ENCODE peak calls at places on chromosomes 2 and 18, in five cellular contexts. Q is CD4-positive, alpha-beta T cell; W is coronary artery; B is prostate gland; M is ovary. N is an unnamed sample.

GRCh38 chr2:61368687-61369665 is 101.9 kb downstream of the USP34 start:
- DNase-seq in Q (no peak), W (no peak), B (no peak), M (no peak), N (no peak)

GRCh38 chr2:72157871-72158771 is 10.5 kb upstream of the CYP26B1 start:
- DNase-seq in Q (no peak), W (no peak), B (no peak), M (no peak), N (no peak)

GRCh38 chr18:62682396-62682795 is 32.9 kb upstream of the PHLPP1 start:
- DNase-seq in Q (no peak), W (no peak), B (no peak), M (no peak), N (no peak)

GRCh38 chr2:233443511-233444183 is 89.4 kb downstream of the DGKD start:
- DNase-seq in Q (peak), W (peak), B (peak), M (peak), N (peak)

GRCh38 chr2:84115458-84115857 is 343.6 kb downstream of the SUCLG1 start:
- DNase-seq in Q (no peak), W (no peak), B (no peak), M (no peak), N (no peak)

GRCh38 chr18:59502899-59503245 is 143.8 kb upstream of the LMAN1 start:
- DNase-seq in Q (no peak), W (no peak), B (no peak), M (no peak), N (no peak)

GRCh38 chr2:213151437-213152064 is at the start of gene IKZF2:
- DNase-seq in Q (peak), W (peak), B (peak), M (peak), N (peak)

GRCh38 chr2:152432206-152432653 is 97.3 kb downstream of the FMNL2 start:
- DNase-seq in Q (no peak), W (no peak), B (no peak), M (no peak), N (no peak)

GRCh38 chr18:59876310-59876626 is 23.5 kb upstream of the PMAIP1 start:
- DNase-seq in Q (no peak), W (no peak), B (no peak), M (no peak), N (no peak)

GRCh38 chr2:96427917-96428316 is 77.2 kb downstream of the NEURL3 start:
- DNase-seq in Q (no peak), W (no peak), B (no peak), M (no peak), N (no peak)

GRCh38 chr18:27599202-27599829 is 414.2 kb upstream of the CHST9 start:
- DNase-seq in Q (no peak), W (no peak), B (peak), M (peak), N (no peak)

GRCh38 chr2:46029332-46029811 is 267.8 kb upstream of the EPAS1 start:
- DNase-seq in Q (no peak), W (no peak), B (no peak), M (no peak), N (peak)

GRCh38 chr2:75130171-75130570 is 69.1 kb downstream of the TACR1 start:
- DNase-seq in Q (no peak), W (no peak), B (no peak), M (no peak), N (no peak)

GRCh38 chr18:21740474-21740723 is 193 bp upstream of the MIB1 start:
- DNase-seq in Q (no peak), W (peak), B (peak), M (no peak), N (no peak)

GRCh38 chr2:127118467-127118866 is 11.5 kb upstream of the BIN1 start:
- DNase-seq in Q (no peak), W (no peak), B (no peak), M (no peak), N (no peak)

GRCh38 chr2:173239644-173240043 is 115.0 kb upstream of the CDCA7 start:
- DNase-seq in Q (no peak), W (no peak), B (no peak), M (no peak), N (no peak)

GRCh38 chr18:77164762-77165485 is 32.3 kb upstream of the MBP start:
- DNase-seq in Q (no peak), W (no peak), B (no peak), M (no peak), N (no peak)

GRCh38 chr18:48670751-48671560 is 132.1 kb downstream of the CTIF start:
- DNase-seq in Q (no peak), W (no peak), B (no peak), M (peak), N (no peak)

GRCh38 chr2:24886114-24886501 is 33.9 kb downstream of the ADCY3 start:
- DNase-seq in Q (no peak), W (no peak), B (no peak), M (no peak), N (no peak)
- H3K27ac ChIP-seq in Q (no peak), W (no peak), B (peak), M (no peak), N (peak)

GRCh38 chr2:117921520-117921919 is 92.3 kb downstream of the CCDC93 start:
- DNase-seq in Q (no peak), W (no peak), B (no peak), M (no peak), N (no peak)

GRCh38 chr2:117918608-117919007 is 95.3 kb downstream of the CCDC93 start:
- DNase-seq in Q (no peak), W (no peak), B (no peak), M (no peak), N (no peak)

GRCh38 chr2:117917223-117917917 is 96.5 kb downstream of the CCDC93 start:
- DNase-seq in Q (no peak), W (no peak), B (no peak), M (no peak), N (no peak)
- TF ChIP-seq CTCF in Q (no peak), W (no peak), B (no peak), M (no peak), N (peak)

GRCh38 chr2:26536371-26537068 is 58.6 kb upstream of the OTOF start:
- DNase-seq in Q (no peak), W (no peak), B (no peak), M (no peak), N (no peak)
- H3K27ac ChIP-seq in Q (no peak), W (no peak), B (no peak), M (no peak), N (no peak)

GRCh38 chr2:241048949-241049343 is 50.5 kb downstream of the SNED1 start:
- DNase-seq in Q (no peak), W (no peak), B (no peak), M (peak), N (no peak)
- TF ChIP-seq CTCF in Q (no peak), W (no peak), B (no peak), M (no peak), N (no peak)

DNA sequence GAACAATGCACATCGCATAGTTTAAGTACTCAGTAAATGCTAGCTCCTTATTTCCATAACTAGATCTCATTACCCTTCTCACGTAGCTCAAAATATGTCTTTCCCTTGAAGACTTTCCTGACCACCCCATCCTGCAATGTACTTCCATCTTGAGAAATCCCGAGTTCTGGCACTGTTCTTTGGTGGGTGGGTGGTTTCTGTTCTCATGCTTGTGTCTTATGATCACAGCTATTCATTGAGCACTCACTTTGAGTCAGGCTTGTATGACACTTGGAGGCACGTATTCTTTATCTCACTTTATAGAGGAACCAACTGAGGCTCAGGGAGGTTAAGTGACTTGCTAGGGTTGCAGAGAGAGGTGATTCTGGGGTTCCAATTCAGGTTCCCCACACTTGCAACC is 9.0 kb upstream of the CLIP4 start:
- DNase-seq in Q (no peak), W (no peak), B (no peak), M (no peak), N (no peak)
- H3K27ac ChIP-seq in Q (no peak), W (no peak), B (no peak), M (no peak), N (no peak)

GRCh38 chr2:16774091-16774490 is 108.5 kb upstream of the CYRIA start:
- DNase-seq in Q (no peak), W (no peak), B (no peak), M (no peak), N (no peak)

GRCh38 chr2:16777123-16777872 is 111.7 kb upstream of the CYRIA start:
- DNase-seq in Q (no peak), W (no peak), B (no peak), M (no peak), N (no peak)

GRCh38 chr2:16773080-16773713 is 107.6 kb upstream of the CYRIA start:
- DNase-seq in Q (no peak), W (no peak), B (peak), M (no peak), N (peak)

DNA sequence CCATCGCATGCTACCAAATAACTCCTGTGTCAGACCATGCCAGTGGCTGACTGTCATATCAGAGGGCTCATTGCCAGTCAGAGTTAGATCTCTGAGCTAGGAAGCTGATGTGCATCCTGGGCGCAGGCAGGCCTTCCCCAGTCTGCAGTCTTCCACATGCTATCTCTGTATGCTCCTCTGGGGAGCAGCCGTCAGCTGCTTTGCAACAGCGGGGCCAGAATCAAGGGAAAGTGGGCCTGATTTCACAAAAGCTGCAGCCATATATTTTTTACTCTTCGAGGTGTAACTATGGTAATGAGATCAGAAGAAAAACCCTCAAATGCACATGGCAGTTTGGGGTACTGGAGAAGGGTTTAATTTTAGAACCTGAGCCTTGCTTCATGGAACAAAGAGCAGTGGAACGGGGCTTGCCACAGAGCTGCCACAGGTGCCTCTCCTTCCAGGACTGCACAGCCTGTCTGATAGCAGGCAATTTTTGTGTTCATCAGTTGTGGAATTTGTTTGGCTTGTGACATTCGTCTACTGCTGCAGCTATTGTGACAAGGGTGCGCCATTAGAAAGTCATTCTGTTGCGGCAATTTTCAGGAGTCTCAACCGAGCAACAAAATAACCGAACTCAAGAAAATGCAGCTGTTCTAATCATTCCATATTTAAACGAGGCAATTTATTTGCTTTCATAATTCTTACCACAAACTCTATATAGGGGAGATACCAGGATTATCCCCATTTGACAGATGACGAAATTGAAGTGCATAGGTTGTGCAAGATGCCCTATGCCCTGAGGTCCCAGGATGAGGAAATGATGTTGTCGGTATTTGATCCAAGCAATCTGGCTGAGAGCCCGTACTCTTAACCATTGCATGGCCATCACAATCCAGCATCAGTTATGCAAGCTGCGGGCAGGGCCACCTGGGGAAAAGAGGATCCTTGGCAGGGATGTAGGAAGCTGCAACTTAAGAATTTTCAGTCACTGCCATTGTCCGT is 109.6 kb upstream of the CYRIA start:
- DNase-seq in Q (no peak), W (no peak), B (no peak), M (no peak), N (no peak)
- TF ChIP-seq CTCF in Q (no peak), W (no peak), B (no peak), M (no peak), N (no peak)

DNA sequence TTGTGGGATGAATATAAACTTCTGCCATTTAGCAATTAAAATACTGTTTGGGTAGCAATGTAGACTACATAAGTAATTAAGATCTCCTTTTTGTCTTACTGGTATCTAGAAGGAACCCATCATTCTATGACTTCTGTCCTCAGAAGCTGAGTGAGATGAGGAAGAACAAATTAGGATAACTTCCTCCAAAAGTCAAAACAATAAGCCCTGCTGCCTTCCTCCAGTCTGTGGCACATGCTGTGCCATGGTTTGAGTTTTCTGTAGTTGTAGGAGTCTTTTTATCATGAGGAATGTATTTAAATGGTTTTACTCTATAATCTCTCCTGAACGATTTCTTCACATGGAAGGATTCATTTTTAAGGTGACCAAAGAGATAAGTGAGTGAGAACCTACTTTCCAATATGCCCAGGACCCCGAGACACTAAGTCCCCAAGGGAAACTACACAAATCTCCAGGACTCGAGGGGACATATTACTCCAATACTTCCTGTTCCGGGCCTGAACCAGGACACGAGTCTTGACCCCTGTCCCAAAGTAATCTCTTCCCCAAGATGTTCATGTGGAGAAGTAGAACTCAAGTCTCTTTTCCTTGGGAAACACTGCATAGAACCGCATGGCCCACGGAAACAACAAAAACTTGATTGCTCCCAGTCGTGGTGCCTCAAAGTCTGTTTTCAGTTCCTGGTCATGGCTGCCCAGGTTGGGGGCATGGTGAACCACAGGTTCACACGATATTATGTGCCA is 87.0 kb upstream of the ZEB2 start:
- DNase-seq in Q (no peak), W (no peak), B (no peak), M (no peak), N (no peak)
- H3K27ac ChIP-seq in Q (no peak), W (no peak), B (no peak), M (no peak), N (no peak)

GRCh38 chr18:56086786-56087185 is 498.8 kb upstream of the TCF4 start:
- DNase-seq in Q (no peak), W (no peak), B (no peak), M (no peak), N (no peak)

GRCh38 chr18:56083889-56084288 is 495.9 kb upstream of the TCF4 start:
- DNase-seq in Q (no peak), W (no peak), B (no peak), M (no peak), N (no peak)

GRCh38 chr18:56086176-56086575 is 498.2 kb upstream of the TCF4 start:
- DNase-seq in Q (no peak), W (no peak), B (no peak), M (peak), N (no peak)

GRCh38 chr18:56085561-56085960 is 497.6 kb upstream of the TCF4 start:
- DNase-seq in Q (no peak), W (no peak), B (no peak), M (peak), N (peak)

DNA sequence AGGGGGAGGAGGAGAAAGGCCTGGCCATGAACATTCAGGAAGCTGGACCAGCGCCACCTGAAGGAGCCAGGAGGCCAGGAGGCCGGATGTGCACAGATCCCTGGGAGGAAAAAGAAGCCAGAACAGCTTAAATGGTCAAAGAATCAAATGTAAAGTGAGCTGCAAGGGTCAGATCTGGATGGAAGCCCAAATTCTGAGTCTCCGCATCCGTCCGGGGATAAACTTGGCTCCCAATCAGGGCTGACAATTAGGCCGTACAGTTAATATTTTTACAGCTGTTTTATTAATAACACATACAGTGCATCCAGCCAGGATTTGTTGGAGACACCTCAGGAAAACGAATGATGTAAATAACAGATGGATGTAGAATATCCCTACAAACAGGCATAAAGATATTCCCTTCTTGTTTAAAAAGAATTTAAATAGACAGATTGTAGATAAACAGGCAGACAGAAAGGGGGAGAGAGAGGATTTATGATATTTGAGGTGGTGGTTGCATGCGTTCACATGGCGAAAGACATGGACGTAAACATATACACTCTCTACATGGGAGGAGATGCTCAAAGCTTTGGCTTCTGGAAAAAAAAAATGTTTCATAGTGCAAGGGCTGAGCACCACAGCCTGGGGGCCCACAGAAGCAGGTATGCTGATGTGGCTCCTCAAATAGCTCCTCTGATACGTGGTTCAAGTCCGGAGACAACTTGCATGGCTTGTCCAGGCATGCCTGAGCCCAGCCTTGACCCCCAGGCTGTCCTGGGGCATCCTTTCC is 495.3 kb upstream of the TCF4 start:
- DNase-seq in Q (no peak), W (no peak), B (no peak), M (peak), N (peak)
- TF ChIP-seq CTCF in Q (no peak), W (no peak), B (no peak), M (no peak), N (peak)

GRCh38 chr2:17520761-17521160 is 2.5 kb upstream of the RAD51AP2 start:
- DNase-seq in Q (no peak), W (no peak), B (no peak), M (no peak), N (no peak)

GRCh38 chr2:17515652-17516051 is 2.6 kb downstream of the RAD51AP2 start:
- DNase-seq in Q (no peak), W (no peak), B (no peak), M (no peak), N (no peak)

GRCh38 chr2:17518212-17519154 is at the start of gene RAD51AP2:
- DNase-seq in Q (no peak), W (peak), B (peak), M (peak), N (peak)

GRCh38 chr2:17521621-17522020 is 3.4 kb upstream of the RAD51AP2 start:
- DNase-seq in Q (no peak), W (no peak), B (no peak), M (no peak), N (no peak)

DNA sequence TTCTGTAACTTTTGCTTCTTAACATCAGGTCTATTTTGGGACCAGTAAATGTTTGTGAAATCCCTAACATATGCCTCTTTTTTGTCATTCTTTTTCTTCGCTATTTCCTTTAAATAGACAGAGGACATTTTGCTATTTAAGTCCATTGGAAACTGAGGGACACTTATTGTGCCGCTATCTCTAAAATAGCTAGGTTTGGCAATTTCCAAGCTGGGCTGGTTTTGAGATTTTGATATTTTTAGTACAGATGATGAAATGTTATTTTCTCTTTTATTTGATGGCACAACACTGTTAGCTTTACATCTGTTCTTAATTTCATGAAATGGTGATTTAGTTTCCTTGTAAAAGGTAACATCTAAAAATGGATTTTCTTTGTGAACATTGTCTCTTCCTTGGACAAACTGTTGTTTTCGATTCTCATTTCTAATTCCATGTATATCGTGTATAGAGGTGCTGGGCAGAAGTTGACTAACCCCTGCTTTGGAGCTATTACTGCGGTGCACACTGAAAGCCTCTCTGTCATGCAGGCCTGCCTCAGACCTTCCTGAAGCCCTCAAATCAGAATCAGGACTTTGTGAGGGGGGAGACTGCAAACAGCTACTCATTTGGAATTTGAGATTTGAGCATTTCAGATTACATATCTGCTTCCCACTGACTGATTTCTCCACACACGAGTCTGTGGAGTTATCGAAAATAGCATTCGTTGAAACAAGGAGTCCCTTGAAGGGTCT is 594 bp downstream of the RAD51AP2 start:
- DNase-seq in Q (no peak), W (no peak), B (no peak), M (peak), N (no peak)
- H3K27ac ChIP-seq in Q (no peak), W (peak), B (no peak), M (no peak), N (no peak)

N was measured in AG04450.